ENCODE peak calls at places on chromosomes 16 and 17, in eight cellular contexts. O is GM12864, X is HFFc6, F is gastrocnemius medialis, U is tibial artery, R is AG09319, Q is PC-3, Y is fibroblast of lung. E is an unnamed sample.

GRCh38 chr17:78185981-78186688 is 717 bp downstream of the TK1 start:
- DNase-seq in U (peak), Y (no peak), O (no peak), R (no peak), Q (peak), F (no peak), X (peak), E (no peak)

GRCh38 chr16:52557236-52557635 is 10.3 kb upstream of the TOX3 start:
- DNase-seq in R (no peak), O (no peak), X (no peak), U (no peak), Y (no peak), F (no peak), Q (no peak), E (no peak)

GRCh38 chr16:87560428-87561199 is 41.7 kb upstream of the JPH3 start:
- DNase-seq in U (peak), R (no peak), X (no peak), Q (peak), F (peak), O (no peak), Y (no peak), E (peak)

GRCh38 chr17:57132663-57133062 is 47.6 kb downstream of the AKAP1 start:
- DNase-seq in F (no peak), O (no peak), Y (no peak), X (no peak), U (no peak), Q (no peak), R (no peak), E (no peak)

GRCh38 chr17:67336859-67337258 is 29.5 kb downstream of the PSMD12 start:
- DNase-seq in R (no peak), O (no peak), Q (no peak), X (no peak), U (no peak), Y (no peak), F (no peak), E (no peak)

GRCh38 chr17:35084987-35085386 is 21.5 kb upstream of the RFFL start:
- DNase-seq in Y (peak), Q (peak), R (no peak), O (no peak), U (no peak), F (no peak), X (peak), E (no peak)

GRCh38 chr16:11090947-11091785 is 146.8 kb downstream of the CLEC16A start:
- DNase-seq in R (no peak), Y (no peak), Q (no peak), O (no peak), X (no peak), F (no peak), U (no peak), E (no peak)

GRCh38 chr16:2690852-2691251 is 8.5 kb downstream of the KCTD5 start:
- DNase-seq in F (no peak), Q (no peak), Y (no peak), R (no peak), U (no peak), X (no peak), O (no peak), E (no peak)

GRCh38 chr17:68035131-68035522 is 408 bp upstream of the KPNA2 start:
- DNase-seq in O (no peak), Q (no peak), X (no peak), F (peak), Y (no peak), R (no peak), U (peak), E (no peak)

GRCh38 chr17:38893612-38894011 is 23.8 kb downstream of the LASP1 start:
- DNase-seq in F (no peak), Q (no peak), O (no peak), U (no peak), Y (peak), X (no peak), R (no peak), E (no peak)

GRCh38 chr17:28613916-28614315 is at the start of gene RSKR:
- DNase-seq in U (no peak), Y (no peak), O (no peak), X (no peak), F (no peak), R (no peak), Q (no peak), E (no peak)

GRCh38 chr17:8904686-8905085 is 37.2 kb upstream of the PIK3R6 start:
- DNase-seq in F (no peak), Y (no peak), Q (no peak), R (no peak), X (no peak), O (no peak), U (no peak), E (no peak)

GRCh38 chr16:78727536-78727935 is 628.1 kb downstream of the WWOX start:
- DNase-seq in Y (no peak), U (no peak), O (no peak), R (no peak), F (no peak), Q (no peak), X (no peak), E (no peak)

GRCh38 chr17:21248495-21248894 is 4.7 kb downstream of the NATD1 start:
- DNase-seq in Q (no peak), U (no peak), X (no peak), O (no peak), R (no peak), F (no peak), Y (no peak), E (no peak)

GRCh38 chr16:24851700-24852099 is 5.9 kb downstream of the SLC5A11 start:
- DNase-seq in R (no peak), X (peak), U (no peak), O (no peak), Q (peak), F (no peak), Y (peak), E (no peak)

GRCh38 chr16:66416981-66417700 is 10.0 kb upstream of the BEAN1 start:
- DNase-seq in X (peak), R (no peak), U (no peak), Q (peak), F (no peak), Y (peak), O (no peak), E (no peak)

GRCh38 chr16:66420396-66420795 is 6.7 kb upstream of the BEAN1 start:
- DNase-seq in R (no peak), Y (peak), X (no peak), Q (peak), O (no peak), F (no peak), U (no peak), E (no peak)

GRCh38 chr16:66418165-66418962 is 8.7 kb upstream of the BEAN1 start:
- DNase-seq in F (no peak), X (no peak), Q (no peak), Y (no peak), O (no peak), R (no peak), U (no peak), E (no peak)

GRCh38 chr16:66421891-66422290 is 5.2 kb upstream of the BEAN1 start:
- DNase-seq in X (no peak), Y (no peak), U (peak), Q (no peak), F (no peak), R (no peak), O (no peak), E (no peak)

GRCh38 chr16:66419527-66419926 is 7.6 kb upstream of the BEAN1 start:
- DNase-seq in U (no peak), Y (no peak), R (no peak), Q (no peak), X (no peak), F (no peak), O (no peak), E (no peak)
- TF ChIP-seq CTCF in U (no peak), Y (no peak), R (no peak), Q (peak), X (peak), F (no peak), O (no peak), E (no peak)

DNA sequence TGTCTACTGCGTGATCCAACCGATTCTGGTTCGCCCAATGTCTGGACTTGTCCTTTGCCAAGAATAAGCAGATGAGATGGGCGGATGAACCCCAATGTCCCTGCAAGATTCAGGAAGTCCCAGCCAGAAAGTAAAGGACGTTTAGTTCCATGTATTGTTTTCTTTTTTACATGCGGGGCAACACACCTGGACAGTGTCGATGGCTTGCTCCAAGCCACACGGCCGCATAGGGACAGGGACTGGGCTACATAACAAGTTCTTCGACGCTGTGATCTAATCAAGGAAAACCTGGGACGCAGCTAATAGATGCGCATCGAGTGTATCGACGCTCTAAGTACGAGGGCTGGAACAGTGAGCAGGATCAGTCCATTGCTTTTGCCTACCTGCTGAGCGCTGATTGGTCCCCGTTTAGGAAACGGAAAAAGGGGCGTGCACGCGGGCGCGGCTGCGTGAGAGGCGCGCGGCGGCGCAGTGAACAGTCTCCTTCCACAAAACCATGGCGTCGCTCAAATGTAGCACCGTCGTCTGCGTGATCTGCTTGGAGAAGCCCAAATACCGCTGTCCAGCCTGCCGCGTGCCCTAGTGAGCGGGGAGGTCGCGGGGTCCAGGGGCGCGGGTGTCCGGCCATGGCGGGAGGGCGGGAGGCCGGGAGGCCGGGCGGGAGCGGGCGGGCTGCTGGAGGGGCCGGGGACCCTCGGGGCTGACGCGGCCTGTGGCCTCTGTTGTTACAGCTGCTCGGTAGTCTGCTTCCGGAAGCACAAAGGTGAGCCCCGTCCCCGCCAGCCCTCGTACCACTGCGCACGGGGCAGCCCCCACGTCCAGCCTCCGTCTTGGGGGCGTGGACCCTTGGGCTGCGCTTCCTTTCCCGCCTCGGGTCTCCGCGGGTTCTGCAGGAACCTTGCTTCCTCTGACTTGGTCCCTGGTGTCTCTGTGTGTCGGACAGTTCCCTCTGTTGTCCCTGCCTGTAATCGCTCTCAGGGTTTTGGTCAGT is at the start of gene ZNHIT3:
- DNase-seq in O (peak), Q (peak), U (peak), X (peak), Y (peak), F (peak), R (peak), E (peak)
- TF ChIP-seq CTCF in O (no peak), Q (no peak), U (no peak), X (no peak), Y (no peak), F (no peak), R (no peak), E (no peak)

GRCh38 chr17:76884995-76885896 is 17.0 kb downstream of the MGAT5B start:
- DNase-seq in F (no peak), Y (no peak), R (no peak), U (no peak), Q (no peak), X (no peak), O (no peak), E (no peak)

GRCh38 chr17:76887809-76888208 is 19.6 kb downstream of the MGAT5B start:
- DNase-seq in R (no peak), O (no peak), U (no peak), Y (no peak), X (no peak), Q (peak), F (no peak), E (no peak)

GRCh38 chr17:76889323-76889722 is 21.1 kb downstream of the MGAT5B start:
- DNase-seq in Y (no peak), U (no peak), O (no peak), F (no peak), Q (no peak), R (no peak), X (no peak), E (no peak)

GRCh38 chr17:76886395-76886794 is 18.2 kb downstream of the MGAT5B start:
- DNase-seq in U (no peak), R (no peak), X (no peak), F (no peak), Q (no peak), O (no peak), Y (no peak), E (no peak)

GRCh38 chr17:76888661-76889060 is 20.5 kb downstream of the MGAT5B start:
- DNase-seq in F (no peak), U (no peak), O (no peak), Y (no peak), R (no peak), Q (no peak), X (no peak), E (no peak)
- TF ChIP-seq CTCF in F (no peak), U (no peak), O (no peak), Y (no peak), R (no peak), Q (no peak), X (peak), E (no peak)

GRCh38 chr17:4895676-4896331 is 3.5 kb upstream of the C17orf107 start:
- DNase-seq in Y (no peak), X (no peak), F (no peak), U (no peak), O (no peak), R (no peak), Q (no peak), E (no peak)
- TF ChIP-seq CTCF in Y (no peak), X (peak), F (no peak), U (no peak), O (no peak), R (no peak), Q (no peak), E (no peak)

DNA sequence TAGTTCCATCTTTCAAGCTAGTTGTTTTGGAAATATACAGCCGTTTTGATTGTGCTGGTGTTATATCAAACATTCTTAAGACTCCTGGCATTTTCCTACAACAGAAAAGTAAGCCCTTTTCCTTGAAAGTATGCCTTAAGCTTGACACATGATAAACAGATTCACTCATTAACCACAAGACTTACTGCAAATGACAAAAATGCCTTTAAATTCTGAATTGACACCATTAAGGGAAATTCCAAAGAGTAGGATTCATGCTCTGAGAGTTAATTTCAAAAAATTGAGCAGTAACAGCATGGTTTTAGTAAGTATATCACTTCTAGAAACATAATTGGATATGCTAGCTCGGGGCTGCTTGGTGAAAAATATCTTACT is 8.5 kb upstream of the PHAF1 start:
- DNase-seq in U (no peak), R (no peak), X (peak), F (no peak), O (no peak), Q (no peak), Y (peak), E (no peak)
- TF ChIP-seq CTCF in U (no peak), R (no peak), X (peak), F (no peak), O (no peak), Q (peak), Y (no peak), E (no peak)

DNA sequence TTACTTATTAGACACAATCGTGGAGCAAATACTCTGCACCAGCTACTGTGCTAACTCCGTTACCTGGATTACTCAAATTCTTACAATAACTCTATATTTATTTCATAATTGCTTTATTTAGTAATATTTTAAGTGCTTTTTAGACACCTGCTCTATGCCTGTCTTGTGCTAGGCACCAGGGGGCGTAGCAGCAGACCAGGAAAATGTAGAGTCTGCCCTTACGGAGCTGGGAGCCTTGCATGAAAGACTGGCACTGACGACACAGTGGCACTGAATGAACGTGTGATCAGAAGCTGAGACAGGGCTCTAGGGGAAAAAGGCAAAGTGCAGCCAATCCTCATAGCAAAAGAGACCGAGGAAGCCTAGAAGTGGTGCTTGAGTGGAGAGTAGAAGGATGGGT is 486.5 kb downstream of the CDH13 start:
- DNase-seq in X (peak), O (no peak), Q (no peak), U (no peak), F (no peak), Y (no peak), R (no peak), E (no peak)
- TF ChIP-seq CTCF in X (peak), O (peak), Q (peak), U (peak), F (peak), Y (peak), R (peak), E (peak)

GRCh38 chr16:47774661-47775060 is 313.5 kb downstream of the PHKB start:
- DNase-seq in U (no peak), O (no peak), Y (peak), Q (peak), R (no peak), F (no peak), X (peak), E (no peak)
- TF ChIP-seq CTCF in U (no peak), O (no peak), Y (no peak), Q (no peak), R (no peak), F (no peak), X (peak), E (no peak)

GRCh38 chr17:61413654-61414133 is 14.1 kb downstream of the TBX2 start:
- DNase-seq in X (no peak), Q (no peak), O (no peak), R (no peak), F (no peak), U (no peak), Y (no peak), E (no peak)
- TF ChIP-seq CTCF in X (no peak), Q (no peak), O (no peak), R (no peak), F (no peak), U (no peak), Y (no peak), E (no peak)

DNA sequence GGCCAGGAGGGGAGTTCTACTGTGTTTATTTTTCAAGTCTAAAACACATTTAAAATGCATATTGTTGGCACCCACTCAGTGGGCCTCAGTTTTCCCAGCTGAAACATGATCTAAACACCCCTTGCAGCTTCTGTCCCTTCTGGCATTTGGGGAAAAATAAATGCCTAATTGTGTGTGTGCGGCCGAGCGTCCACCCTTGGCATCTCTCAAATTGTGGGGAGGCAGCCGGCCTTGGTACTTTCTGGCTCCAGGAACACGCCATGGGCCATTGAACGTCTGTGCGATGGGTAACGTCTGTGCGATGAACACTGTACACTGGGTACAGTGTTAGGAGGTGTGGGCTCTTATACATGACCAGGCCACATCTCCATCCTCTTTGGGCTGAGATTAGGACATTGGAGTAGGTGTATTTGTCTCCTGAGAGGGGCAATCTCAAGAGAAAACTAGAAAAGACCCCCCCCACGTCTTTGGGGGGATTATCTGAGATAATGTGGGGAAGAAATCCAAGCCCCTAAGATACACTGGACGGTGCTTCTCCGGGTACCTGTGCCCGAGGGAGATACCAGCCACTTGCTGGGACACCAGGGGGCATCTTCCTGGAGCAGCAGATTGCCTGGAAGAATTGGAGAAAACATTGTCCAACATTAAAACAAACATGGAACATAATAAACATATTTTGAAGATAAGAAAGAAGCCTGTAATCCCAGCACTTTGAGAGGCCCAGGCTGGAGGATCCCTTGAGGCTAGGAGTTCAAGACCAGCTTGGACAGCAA is 54.9 kb downstream of the RAB11FIP4 start:
- DNase-seq in O (no peak), X (no peak), Y (no peak), R (no peak), U (no peak), F (no peak), Q (peak), E (no peak)
- TF ChIP-seq CTCF in O (no peak), X (peak), Y (no peak), R (no peak), U (no peak), F (no peak), Q (peak), E (no peak)

DNA sequence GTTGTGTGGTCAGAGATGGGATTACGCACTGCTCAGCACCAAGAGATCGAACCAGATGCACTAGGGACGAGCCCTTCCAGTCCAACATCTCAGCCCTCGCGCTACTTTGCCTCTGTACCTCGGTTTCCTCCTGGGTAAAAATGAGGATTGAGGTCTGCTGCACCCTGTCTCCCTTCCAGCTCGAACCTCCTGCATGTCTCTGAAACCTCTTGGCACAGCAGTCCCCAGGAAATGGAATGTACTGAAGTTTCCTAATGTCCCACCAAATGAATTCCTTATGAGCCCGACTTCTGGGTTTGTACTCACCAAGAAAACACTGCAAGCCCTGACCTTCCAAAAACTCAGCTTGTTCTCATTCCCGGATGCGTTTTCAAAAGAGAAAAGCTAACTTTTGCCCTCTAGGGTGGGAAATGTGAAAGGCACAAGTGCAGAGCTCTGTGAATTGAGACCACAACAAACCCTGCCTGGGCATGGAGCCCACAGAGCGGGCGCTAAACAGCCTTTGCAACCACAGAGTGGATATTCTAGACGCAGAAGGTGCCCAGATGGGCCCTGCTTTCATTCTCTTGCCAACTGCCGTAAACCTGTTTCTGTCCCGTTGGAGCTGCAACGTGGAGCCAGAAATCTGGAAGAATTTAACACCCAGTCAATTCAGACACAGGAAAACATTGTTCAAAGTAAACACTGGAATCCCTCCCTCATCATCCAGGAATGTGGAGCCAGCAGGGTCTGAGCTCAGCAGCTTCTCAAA is 10.3 kb downstream of the CDRT4 start:
- DNase-seq in R (peak), U (peak), Q (peak), O (no peak), F (peak), X (peak), Y (peak), E (no peak)
- TF ChIP-seq CTCF in R (peak), U (peak), Q (no peak), O (no peak), F (peak), X (peak), Y (peak), E (no peak)

E was measured in GM13976.